ENCODE peak calls at places on chromosomes 7 and 10, in eight cellular contexts. Q is astrocyte of the spinal cord, M is ovary, S is lower leg skin, K is uterus, F is MCF 10A, V is neural crest cell, W is HCT116. N is an unnamed sample.

GRCh38 chr10:20596065-20596760 is 300.9 kb downstream of the NEBL start:
- DNase-seq in K (no peak), M (no peak), S (no peak), V (no peak), Q (peak), F (peak), W (no peak), N (no peak)

GRCh38 chr7:80312139-80312661 is 177.6 kb downstream of the GNAI1 start:
- DNase-seq in Q (peak), M (no peak), W (no peak), K (no peak), S (no peak), V (no peak), F (peak), N (no peak)

GRCh38 chr10:28217848-28218247 is 85.0 kb downstream of the MPP7 start:
- DNase-seq in F (peak), Q (peak), W (peak), V (no peak), K (no peak), S (no peak), M (no peak), N (no peak)

GRCh38 chr10:77069020-77069419 is 568.6 kb downstream of the KCNMA1 start:
- DNase-seq in S (no peak), K (no peak), Q (no peak), V (no peak), F (no peak), M (no peak), W (no peak), N (no peak)

GRCh38 chr7:156493942-156494341 is 146.6 kb upstream of the RNF32 start:
- DNase-seq in W (no peak), F (peak), Q (peak), V (no peak), M (no peak), S (no peak), K (no peak), N (no peak)

GRCh38 chr10:95071107-95071660 is 1.9 kb upstream of the CYP2C8 start:
- DNase-seq in Q (no peak), M (no peak), K (no peak), V (no peak), W (no peak), F (no peak), S (no peak), N (no peak)

GRCh38 chr10:19993714-19994343 is 177.6 kb downstream of the PLXDC2 start:
- DNase-seq in F (no peak), S (no peak), W (no peak), K (no peak), Q (no peak), M (no peak), V (no peak), N (no peak)

GRCh38 chr7:135793841-135794240 is 45.2 kb upstream of the FAM180A start:
- DNase-seq in F (no peak), S (no peak), K (no peak), Q (no peak), M (no peak), V (no peak), W (no peak), N (no peak)

GRCh38 chr7:42237162-42237821 is at the start of gene GLI3:
- DNase-seq in Q (peak), F (peak), W (no peak), V (peak), M (peak), S (peak), K (peak), N (peak)

GRCh38 chr7:24975647-24976260 is 4.2 kb downstream of the OSBPL3 start:
- DNase-seq in F (no peak), Q (no peak), K (no peak), S (no peak), M (no peak), W (no peak), V (no peak), N (no peak)

GRCh38 chr7:141533149-141533949 is 17.9 kb upstream of the AGK start:
- DNase-seq in Q (peak), W (peak), V (peak), S (no peak), K (peak), F (peak), M (peak), N (peak)

GRCh38 chr7:108415821-108416536 is 40.3 kb downstream of the NRCAM start:
- DNase-seq in M (no peak), K (no peak), V (no peak), S (no peak), Q (peak), W (no peak), F (peak), N (no peak)

GRCh38 chr10:86523348-86523747 is 1.8 kb upstream of the WAPL start:
- DNase-seq in V (no peak), F (peak), Q (peak), M (no peak), S (no peak), W (peak), K (no peak), N (no peak)

GRCh38 chr7:153581415-153581814 is 470.8 kb upstream of the DPP6 start:
- DNase-seq in F (no peak), V (no peak), K (no peak), W (no peak), Q (no peak), S (no peak), M (no peak), N (no peak)

GRCh38 chr7:153576096-153576495 is 476.1 kb upstream of the DPP6 start:
- DNase-seq in W (no peak), V (no peak), Q (no peak), K (no peak), S (no peak), F (no peak), M (no peak), N (no peak)
- TF ChIP-seq CTCF in W (no peak), V (no peak), Q (no peak), K (no peak), S (no peak), F (no peak), M (no peak), N (no peak)

DNA sequence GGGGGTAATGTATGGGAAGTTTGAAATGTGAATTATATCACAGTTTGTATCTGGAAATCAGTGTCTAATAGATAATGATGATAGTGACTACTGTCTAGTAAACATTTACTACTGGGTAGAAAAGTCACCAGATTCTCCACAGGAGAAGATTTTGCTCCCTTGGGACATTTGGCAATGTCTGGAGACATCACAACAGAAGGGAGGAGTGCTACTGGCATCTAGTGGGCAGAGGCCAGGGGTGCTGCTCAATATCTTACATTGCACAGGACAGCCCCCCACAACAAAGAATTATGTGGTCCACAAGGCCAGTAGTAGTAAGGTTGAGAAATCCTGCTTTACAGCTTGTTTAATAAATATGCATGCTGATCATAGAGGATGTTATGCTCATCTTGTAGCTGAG is 92.3 kb upstream of the PRPS1L1 start:
- DNase-seq in V (no peak), K (no peak), F (peak), Q (peak), S (no peak), M (no peak), W (peak), N (no peak)
- TF ChIP-seq CTCF in V (peak), K (no peak), F (no peak), Q (peak), S (no peak), M (no peak), W (peak), N (no peak)

DNA sequence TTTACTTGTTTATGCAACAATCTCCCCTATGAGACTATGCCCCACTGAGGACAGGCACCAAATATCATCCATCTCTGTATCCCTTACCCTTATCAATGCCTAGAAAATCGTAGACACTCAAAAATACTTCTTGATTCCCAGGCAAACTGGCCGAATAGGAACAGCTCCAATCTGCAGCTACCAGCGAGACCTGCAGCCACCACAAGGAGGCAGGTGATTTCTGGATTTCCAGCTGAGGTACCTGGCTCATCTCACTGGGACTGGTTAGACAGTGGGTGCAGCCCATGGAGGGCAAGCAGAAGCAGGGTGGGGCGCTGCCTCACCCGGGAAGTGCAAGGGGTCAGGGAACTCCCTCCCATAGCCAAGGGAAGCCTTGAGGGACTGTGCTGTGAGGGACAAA is 10.8 kb upstream of the PPP1R3C start:
- DNase-seq in Q (no peak), F (peak), K (no peak), W (no peak), S (no peak), V (no peak), M (no peak), N (peak)
- TF ChIP-seq CTCF in Q (peak), F (peak), K (no peak), W (peak), S (no peak), V (peak), M (no peak), N (peak)

GRCh38 chr7:151056286-151057037 is 1.2 kb downstream of the CDK5 start:
- DNase-seq in V (no peak), M (peak), W (no peak), K (no peak), F (no peak), S (no peak), Q (no peak), N (no peak)
- TF ChIP-seq CTCF in V (peak), M (no peak), W (no peak), K (no peak), F (no peak), S (no peak), Q (no peak), N (peak)

DNA sequence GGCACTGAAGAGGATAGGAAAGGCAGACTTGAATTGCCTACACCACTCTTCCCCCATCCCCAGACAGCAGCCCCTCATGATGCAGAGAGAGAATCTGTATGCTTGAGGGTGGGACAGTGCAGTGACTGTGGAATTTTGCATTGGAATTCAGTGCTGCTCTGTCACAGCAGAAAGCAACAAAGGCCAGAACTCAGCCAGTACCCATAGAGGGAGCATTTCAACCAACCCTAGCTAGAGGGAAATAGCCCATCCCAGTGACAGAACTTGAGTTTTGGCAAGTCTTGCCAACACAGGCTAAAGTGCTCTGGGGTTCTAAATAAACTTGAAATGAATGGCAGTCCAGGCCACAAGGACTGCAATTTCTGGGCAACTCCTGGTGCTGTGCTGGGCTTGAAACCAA is 80.4 kb downstream of the TES start:
- DNase-seq in Q (no peak), M (no peak), K (no peak), F (no peak), W (no peak), V (no peak), S (no peak), N (no peak)
- TF ChIP-seq CTCF in Q (no peak), M (no peak), K (no peak), F (no peak), W (no peak), V (no peak), S (no peak), N (no peak)

GRCh38 chr7:57305192-57305748 is 144.7 kb upstream of the ZNF716 start:
- DNase-seq in S (no peak), W (no peak), Q (no peak), F (no peak), M (no peak), K (no peak), V (no peak), N (no peak)

GRCh38 chr7:57308631-57309408 is 141.2 kb upstream of the ZNF716 start:
- DNase-seq in W (no peak), V (no peak), Q (no peak), M (no peak), F (no peak), S (no peak), K (no peak), N (no peak)
- TF ChIP-seq CTCF in W (peak), V (no peak), Q (peak), M (no peak), F (peak), S (no peak), K (no peak), N (peak)

GRCh38 chr7:88665892-88666514 is 93.5 kb upstream of the ZNF804B start:
- DNase-seq in M (no peak), K (no peak), V (no peak), S (no peak), Q (no peak), W (no peak), F (no peak), N (no peak)
- TF ChIP-seq CTCF in M (no peak), K (no peak), V (no peak), S (no peak), Q (no peak), W (no peak), F (no peak), N (no peak)

GRCh38 chr10:122115874-122116273 is 126.9 kb downstream of the TACC2 start:
- DNase-seq in K (no peak), M (no peak), V (no peak), S (no peak), Q (no peak), W (no peak), F (peak), N (no peak)

GRCh38 chr10:122112625-122113160 is 123.7 kb downstream of the TACC2 start:
- DNase-seq in K (peak), V (peak), W (peak), M (peak), F (peak), S (peak), Q (peak), N (peak)

GRCh38 chr10:122114156-122114747 is 125.3 kb downstream of the TACC2 start:
- DNase-seq in M (peak), W (no peak), S (no peak), K (no peak), F (no peak), Q (peak), V (no peak), N (peak)

GRCh38 chr10:122112021-122112616 is 123.2 kb downstream of the TACC2 start:
- DNase-seq in S (no peak), F (peak), K (no peak), V (no peak), Q (peak), M (no peak), W (peak), N (no peak)

DNA sequence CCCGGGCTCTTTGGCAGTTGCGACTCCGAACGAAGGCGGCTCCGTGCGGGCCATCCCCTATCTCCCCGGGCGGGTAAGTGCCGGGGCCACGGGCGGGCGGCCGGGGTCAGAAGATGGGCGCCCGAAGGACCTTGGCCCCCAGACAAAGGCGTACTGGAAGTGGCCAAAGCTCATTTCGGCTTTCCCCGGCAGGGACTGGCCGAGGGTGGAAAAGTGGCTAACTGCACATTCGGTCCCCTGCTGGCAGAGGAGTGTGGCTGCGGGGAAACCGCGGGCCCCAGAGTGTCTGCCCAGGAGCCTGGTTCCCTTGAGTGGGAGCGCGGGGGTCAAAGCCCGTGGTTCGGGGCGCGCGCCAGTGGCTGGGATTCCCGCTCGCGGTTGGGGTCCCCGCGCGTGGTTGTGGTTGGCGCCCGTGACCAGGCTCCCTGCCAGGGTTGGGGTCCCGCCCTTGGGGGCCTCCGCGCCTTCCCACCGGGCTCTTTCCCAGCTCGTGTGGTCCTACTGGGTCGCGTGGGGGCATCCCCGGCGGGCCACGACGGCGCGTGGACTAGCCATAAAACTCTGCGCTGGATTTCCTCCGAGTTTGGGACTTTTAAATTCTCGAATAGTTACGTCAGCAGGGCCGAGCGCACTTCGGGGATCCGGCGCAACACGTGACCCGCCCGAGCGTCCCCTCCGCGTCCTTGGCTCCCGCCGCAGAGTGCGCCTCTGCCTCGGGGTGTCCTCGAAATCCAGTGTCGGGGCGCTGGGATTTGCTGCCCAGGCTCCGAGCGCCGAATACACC is 124.4 kb downstream of the TACC2 start:
- DNase-seq in M (peak), S (peak), K (peak), W (peak), V (peak), F (peak), Q (peak), N (peak)
- TF ChIP-seq CTCF in M (peak), S (no peak), K (peak), W (peak), V (peak), F (peak), Q (peak), N (peak)

GRCh38 chr10:79422178-79422892 is 23.1 kb downstream of the ZCCHC24 start:
- DNase-seq in M (no peak), K (peak), S (no peak), V (no peak), W (no peak), Q (peak), F (peak), N (no peak)
- TF ChIP-seq CTCF in M (no peak), K (no peak), S (no peak), V (no peak), W (no peak), Q (no peak), F (no peak), N (no peak)

N was measured in glutamatergic neuron.